ENCODE peak calls at places on chromosomes 11 and 22, in seven cellular contexts. G is hepatocyte, W is colonic mucosa, D is adrenal gland, U is HCT116, E is kidney, H is tibial nerve. X is an unnamed sample.
A peak's percentile ranks its signal among the peaks of the same experiment; 100 is the strongest.

GRCh38 chr11:125724125-125724524 is 22.0 kb upstream of the PATE1 start:
- DNase-seq in G (no peak), W (no peak), D (no peak), U (peak; percentile 12), E (no peak), H (no peak), X (no peak)

GRCh38 chr11:115325523-115325922 is 178.7 kb downstream of the CADM1 start:
- DNase-seq in G (no peak), W (no peak), D (no peak), U (no peak), E (no peak), H (no peak), X (no peak)

GRCh38 chr22:28773461-28773867 is 969 bp downstream of the CCDC117 start:
- DNase-seq in G (no peak), W (no peak), D (no peak), U (no peak), E (no peak), H (no peak), X (no peak)

GRCh38 chr11:45771194-45771941 is 33.6 kb upstream of the SLC35C1 start:
- DNase-seq in G (peak; percentile 77), W (peak; percentile 82), D (peak; percentile 65), U (peak; percentile 50), E (peak; percentile 73), H (peak; percentile 85), X (peak; percentile 79)

GRCh38 chr11:942853-943252 is 17.2 kb downstream of the AP2A2 start:
- DNase-seq in G (no peak), W (no peak), D (peak; percentile 56), U (no peak), E (no peak), H (no peak), X (no peak)

GRCh38 chr11:84408946-84409411 is 1122.8 kb upstream of the CCDC90B start:
- DNase-seq in G (no peak), W (no peak), D (no peak), U (no peak), E (no peak), H (no peak), X (no peak)

GRCh38 chr11:31237819-31238771 is 131.4 kb downstream of the DCDC1 start:
- DNase-seq in G (peak; percentile 7), W (no peak), D (no peak), U (no peak), E (no peak), H (no peak), X (no peak)

GRCh38 chr22:26479043-26479791 is 4.4 kb downstream of the HPS4 start:
- DNase-seq in G (no peak), W (no peak), D (no peak), U (no peak), E (no peak), H (no peak), X (no peak)

GRCh38 chr11:31882951-31883392 is 71.8 kb upstream of the PAX6 start:
- DNase-seq in G (no peak), W (no peak), D (no peak), U (no peak), E (no peak), H (no peak), X (no peak)

GRCh38 chr11:5809905-5810792 is 1.4 kb downstream of the OR52N2 start:
- DNase-seq in G (no peak), W (no peak), D (no peak), U (no peak), E (no peak), H (no peak), X (no peak)

GRCh38 chr22:35958334-35958733 is 70.3 kb downstream of the RBFOX2 start:
- DNase-seq in G (no peak), W (no peak), D (no peak), U (no peak), E (no peak), H (no peak), X (no peak)

GRCh38 chr11:73399159-73400090 is 23.2 kb downstream of the RELT start:
- DNase-seq in G (no peak), W (no peak), D (no peak), U (no peak), E (no peak), H (no peak), X (peak; percentile 48)

GRCh38 chr11:123475478-123475877 is 45.4 kb downstream of the GRAMD1B start:
- DNase-seq in G (peak; percentile 62), W (no peak), D (no peak), U (no peak), E (no peak), H (no peak), X (no peak)

GRCh38 chr11:65429069-65429681 is 6.6 kb downstream of the NEAT1 start:
- DNase-seq in G (peak; percentile 64), W (peak; percentile 58), D (peak; percentile 49), U (no peak), E (no peak), H (peak; percentile 50), X (no peak)

GRCh38 chr11:69287968-69288882 is 5.7 kb upstream of the MYEOV start:
- DNase-seq in G (peak; percentile 84), W (peak; percentile 95), D (no peak), U (no peak), E (peak; percentile 60), H (no peak), X (peak; percentile 87)

GRCh38 chr22:47094861-47095330 is 332.4 kb downstream of the TBC1D22A start:
- DNase-seq in G (no peak), W (no peak), D (no peak), U (no peak), E (no peak), H (no peak), X (no peak)

GRCh38 chr22:26906464-26906863 is 249.1 kb downstream of the MIAT start:
- DNase-seq in G (no peak), W (no peak), D (no peak), U (no peak), E (no peak), H (no peak), X (no peak)

GRCh38 chr11:540583-541432 is 3.5 kb downstream of the LRRC56 start:
- DNase-seq in G (peak; percentile 2), W (no peak), D (peak; percentile 15), U (no peak), E (peak; percentile 66), H (no peak), X (peak; percentile 53)

GRCh38 chr11:71453021-71453910 is at the start of gene NADSYN1:
- DNase-seq in G (peak; percentile 99), W (peak; percentile 99), D (peak; percentile 98), U (peak; percentile 80), E (peak; percentile 99), H (peak; percentile 94), X (peak; percentile 99)

GRCh38 chr22:30674482-30674881 is 6.8 kb upstream of the DUSP18 start:
- DNase-seq in G (no peak), W (no peak), D (no peak), U (no peak), E (no peak), H (no peak), X (no peak)

GRCh38 chr11:27672836-27673464 is 27.3 kb downstream of the BDNF start:
- DNase-seq in G (peak; percentile 14), W (no peak), D (no peak), U (no peak), E (no peak), H (no peak), X (no peak)

GRCh38 chr11:18225906-18226305 is 10.7 kb downstream of the SAA4 start:
- DNase-seq in G (no peak), W (no peak), D (no peak), U (no peak), E (no peak), H (no peak), X (no peak)

GRCh38 chr22:42964994-42965699 is 49.8 kb downstream of the PACSIN2 start:
- DNase-seq in G (no peak), W (no peak), D (no peak), U (peak; percentile 86), E (no peak), H (no peak), X (no peak)
- H3K4me1 ChIP-seq in G (peaks cover 32% of the 10 kb centered on the region), W (peaks cover 15% of the 10 kb centered on the region), D (peaks cover 28% of the 10 kb centered on the region), U (peaks cover 51% of the 10 kb centered on the region), E (peaks cover 36% of the 10 kb centered on the region), H (peaks cover 36% of the 10 kb centered on the region), X (peaks cover 46% of the 10 kb centered on the region)

GRCh38 chr11:14228356-14228755 is 130.6 kb downstream of the RRAS2 start:
- DNase-seq in G (no peak), W (no peak), D (no peak), U (no peak), E (no peak), H (no peak), X (no peak)

GRCh38 chr11:14218728-14219127 is 140.3 kb downstream of the RRAS2 start:
- DNase-seq in G (no peak), W (no peak), D (no peak), U (no peak), E (no peak), H (no peak), X (no peak)

GRCh38 chr11:14229472-14229871 is 129.5 kb downstream of the RRAS2 start:
- DNase-seq in G (no peak), W (no peak), D (no peak), U (no peak), E (no peak), H (no peak), X (no peak)

DNA sequence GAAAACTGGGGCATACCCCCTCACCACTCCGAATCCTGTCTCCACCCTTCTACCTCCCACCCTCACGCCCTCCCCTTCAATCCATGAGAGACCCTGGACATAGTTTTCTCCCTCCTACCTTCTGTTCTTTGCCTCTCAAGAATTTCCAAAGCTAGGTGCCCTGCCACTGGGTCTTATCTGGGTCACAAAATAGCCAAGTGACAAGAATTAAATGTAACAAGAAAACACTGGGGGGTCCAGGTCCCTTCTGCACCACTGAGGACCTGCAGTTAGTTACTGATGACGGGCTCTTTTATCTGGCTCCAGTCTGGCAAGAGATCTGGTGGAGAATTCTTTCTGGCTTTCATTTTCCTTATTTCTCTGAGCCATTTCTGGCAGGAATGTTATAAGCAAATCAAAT is 135.3 kb downstream of the RRAS2 start:
- DNase-seq in G (no peak), W (no peak), D (no peak), U (no peak), E (no peak), H (no peak), X (no peak)
- H3K4me3 ChIP-seq in G (no peak overlapping the region), W (no peak overlapping the region), D (no peak overlapping the region), U (no peak overlapping the region), E (no peak overlapping the region), H (no peak overlapping the region), X (no peak overlapping the region)

GRCh38 chr22:44682556-44683168 is 19.3 kb upstream of the PRR5 start:
- DNase-seq in G (no peak), W (no peak), D (no peak), U (no peak), E (no peak), H (no peak), X (no peak)

GRCh38 chr22:44683237-44683636 is 18.8 kb upstream of the PRR5 start:
- DNase-seq in G (no peak), W (no peak), D (no peak), U (no peak), E (no peak), H (no peak), X (no peak)

GRCh38 chr22:44683881-44684280 is 18.1 kb upstream of the PRR5 start:
- DNase-seq in G (no peak), W (no peak), D (no peak), U (no peak), E (no peak), H (no peak), X (no peak)

GRCh38 chr22:44685384-44686056 is 16.5 kb upstream of the PRR5 start:
- DNase-seq in G (peak; percentile 84), W (peak; percentile 85), D (no peak), U (peak; percentile 35), E (no peak), H (no peak), X (peak; percentile 81)

GRCh38 chr22:44684506-44685383 is 17.3 kb upstream of the PRR5 start:
- DNase-seq in G (peak; percentile 95), W (peak; percentile 92), D (peak; percentile 80), U (peak; percentile 83), E (peak; percentile 94), H (peak; percentile 61), X (peak; percentile 90)
- TF ChIP-seq CTCF in G (peak; percentile 97), W (peak; percentile 98), D (peak; percentile 95), U (peak; percentile 99), E (peak; percentile 83), H (peak; percentile 78), X (peak; percentile 96)

GRCh38 chr11:62888406-62888805 is 7.7 kb downstream of the SLC3A2 start:
- DNase-seq in G (no peak), W (no peak), D (no peak), U (no peak), E (no peak), H (no peak), X (no peak)
- H3K4me1 ChIP-seq in G (peaks cover 49% of the 10 kb centered on the region), W (no peaks in the 10 kb centered on the region), D (peaks cover 10% of the 10 kb centered on the region), U (peaks cover 25% of the 10 kb centered on the region), E (peaks cover 37% of the 10 kb centered on the region), H (peaks cover 65% of the 10 kb centered on the region), X (peaks cover 48% of the 10 kb centered on the region)